ENCODE peak calls at places on chromosome 18, in eight cellular contexts. One of them, this sample, is unnamed.

GRCh38 chr18:1253825-1254224 is 349.2 kb downstream of the ADCYAP1 start:
- DNase-seq in thoracic aorta: no peak
- DNase-seq in midbrain: no peak
- DNase-seq in iPS-NIHi11: no peak
- DNase-seq in right lobe of liver: no peak
- DNase-seq in AG08395: no peak
- DNase-seq in right cardiac atrium: no peak
- DNase-seq in G401: no peak
- DNase-seq in this sample: no peak

GRCh38 chr18:49609416-49610284 is 47.8 kb downstream of the LIPG start:
- DNase-seq in iPS-NIHi11: no peak
- DNase-seq in midbrain: no peak
- DNase-seq in thoracic aorta: no peak
- DNase-seq in AG08395: no peak
- DNase-seq in G401: no peak
- DNase-seq in right cardiac atrium: no peak
- DNase-seq in right lobe of liver: no peak
- DNase-seq in this sample: no peak

GRCh38 chr18:73923866-73924265 is 223.8 kb downstream of the FBXO15 start:
- DNase-seq in iPS-NIHi11: no peak
- DNase-seq in right cardiac atrium: no peak
- DNase-seq in midbrain: no peak
- DNase-seq in AG08395: no peak
- DNase-seq in thoracic aorta: no peak
- DNase-seq in G401: no peak
- DNase-seq in right lobe of liver: no peak
- DNase-seq in this sample: no peak

GRCh38 chr18:36403896-36404824 is 106.6 kb downstream of the FHOD3 start:
- DNase-seq in right cardiac atrium: no peak
- DNase-seq in thoracic aorta: no peak
- DNase-seq in iPS-NIHi11: no peak
- DNase-seq in G401: no peak
- DNase-seq in right lobe of liver: no peak
- DNase-seq in midbrain: no peak
- DNase-seq in AG08395: no peak
- DNase-seq in this sample: no peak

GRCh38 chr18:32333781-32334180 is 136.9 kb downstream of the GAREM1 start:
- DNase-seq in right lobe of liver: no peak
- DNase-seq in G401: peak; percentile 79
- DNase-seq in AG08395: no peak
- DNase-seq in midbrain: no peak
- DNase-seq in iPS-NIHi11: no peak
- DNase-seq in thoracic aorta: no peak
- DNase-seq in right cardiac atrium: no peak
- DNase-seq in this sample: no peak

GRCh38 chr18:60024857-60025256 is 125.1 kb downstream of the PMAIP1 start:
- DNase-seq in midbrain: no peak
- DNase-seq in thoracic aorta: no peak
- DNase-seq in right cardiac atrium: no peak
- DNase-seq in AG08395: no peak
- DNase-seq in G401: no peak
- DNase-seq in iPS-NIHi11: no peak
- DNase-seq in right lobe of liver: no peak
- DNase-seq in this sample: no peak

GRCh38 chr18:22428672-22429071 is 11.0 kb upstream of the CTAGE1 start:
- DNase-seq in AG08395: no peak
- DNase-seq in right cardiac atrium: no peak
- DNase-seq in right lobe of liver: peak; percentile 83
- DNase-seq in iPS-NIHi11: no peak
- DNase-seq in G401: no peak
- DNase-seq in midbrain: no peak
- DNase-seq in thoracic aorta: no peak
- DNase-seq in this sample: no peak

GRCh38 chr18:32801236-32801635 is 28.4 kb upstream of the KLHL14 start:
- DNase-seq in AG08395: no peak
- DNase-seq in thoracic aorta: no peak
- DNase-seq in midbrain: no peak
- DNase-seq in iPS-NIHi11: no peak
- DNase-seq in G401: no peak
- DNase-seq in right cardiac atrium: no peak
- DNase-seq in right lobe of liver: no peak
- DNase-seq in this sample: no peak

GRCh38 chr18:2823966-2824365 is 22.8 kb upstream of the EMILIN2 start:
- DNase-seq in AG08395: no peak
- DNase-seq in midbrain: no peak
- DNase-seq in right lobe of liver: no peak
- DNase-seq in iPS-NIHi11: no peak
- DNase-seq in thoracic aorta: no peak
- DNase-seq in right cardiac atrium: no peak
- DNase-seq in G401: no peak
- DNase-seq in this sample: no peak

GRCh38 chr18:23141022-23141999 is 6.0 kb downstream of the CABLES1 start:
- DNase-seq in G401: no peak
- DNase-seq in thoracic aorta: no peak
- DNase-seq in right lobe of liver: peak; percentile 93
- DNase-seq in AG08395: no peak
- DNase-seq in right cardiac atrium: peak; percentile 76
- DNase-seq in iPS-NIHi11: no peak
- DNase-seq in midbrain: peak; percentile 16
- DNase-seq in this sample: peak; percentile 73

GRCh38 chr18:39062426-39062825 is 1496.8 kb upstream of the CELF4 start:
- DNase-seq in AG08395: no peak
- DNase-seq in thoracic aorta: no peak
- DNase-seq in G401: no peak
- DNase-seq in right cardiac atrium: no peak
- DNase-seq in midbrain: no peak
- DNase-seq in iPS-NIHi11: no peak
- DNase-seq in right lobe of liver: no peak
- DNase-seq in this sample: no peak

GRCh38 chr18:79921984-79922965 is 29.2 kb downstream of the SLC66A2 start:
- DNase-seq in thoracic aorta: no peak
- DNase-seq in G401: no peak
- DNase-seq in right cardiac atrium: no peak
- DNase-seq in AG08395: no peak
- DNase-seq in midbrain: no peak
- DNase-seq in iPS-NIHi11: no peak
- DNase-seq in right lobe of liver: peak; percentile 42
- DNase-seq in this sample: peak; percentile 28

GRCh38 chr18:63725682-63726480 is 23.1 kb downstream of the SERPINB11 start:
- DNase-seq in G401: no peak
- DNase-seq in midbrain: no peak
- DNase-seq in right cardiac atrium: no peak
- DNase-seq in thoracic aorta: no peak
- DNase-seq in iPS-NIHi11: no peak
- DNase-seq in AG08395: no peak
- DNase-seq in right lobe of liver: no peak
- DNase-seq in this sample: no peak

GRCh38 chr18:26335139-26335933 is 109.1 kb downstream of the TAF4B start:
- DNase-seq in iPS-NIHi11: no peak
- DNase-seq in right cardiac atrium: no peak
- DNase-seq in right lobe of liver: no peak
- DNase-seq in AG08395: no peak
- DNase-seq in thoracic aorta: no peak
- DNase-seq in G401: peak; percentile 21
- DNase-seq in midbrain: no peak
- DNase-seq in this sample: no peak